ENCODE peak calls at places on chromosome 21, in six cellular contexts. One of them, this sample, is unnamed. For H3K36me3, the result is how much of the 10 kb centered on the place peaks cover.

GRCh38 chr21:37463083-37463780 is 96.7 kb downstream of the DYRK1A start:
- DNase-seq in heart left ventricle: no peak
- DNase-seq in left ventricle myocardium inferior: no peak
- DNase-seq in psoas muscle: no peak
- DNase-seq in osteoblast: peak
- DNase-seq in small intestine: peak
- DNase-seq in this sample: no peak

GRCh38 chr21:35014302-35015044 is 34.6 kb downstream of the RUNX1 start:
- DNase-seq in heart left ventricle: no peak
- DNase-seq in left ventricle myocardium inferior: no peak
- DNase-seq in psoas muscle: no peak
- DNase-seq in osteoblast: no peak
- DNase-seq in small intestine: peak
- DNase-seq in this sample: no peak

GRCh38 chr21:45517249-45518065 is 24.8 kb downstream of the SLC19A1 start:
- DNase-seq in heart left ventricle: peak
- DNase-seq in left ventricle myocardium inferior: peak
- DNase-seq in psoas muscle: peak
- DNase-seq in osteoblast: no peak
- DNase-seq in small intestine: no peak
- DNase-seq in this sample: no peak

GRCh38 chr21:27134513-27134912 is 167.6 kb upstream of the ADAMTS5 start:
- DNase-seq in heart left ventricle: no peak
- DNase-seq in left ventricle myocardium inferior: no peak
- DNase-seq in psoas muscle: no peak
- DNase-seq in osteoblast: no peak
- DNase-seq in small intestine: no peak
- DNase-seq in this sample: no peak

GRCh38 chr21:18810136-18810535 is 406.6 kb upstream of the TMPRSS15 start:
- DNase-seq in heart left ventricle: no peak
- DNase-seq in left ventricle myocardium inferior: no peak
- DNase-seq in psoas muscle: no peak
- DNase-seq in osteoblast: no peak
- DNase-seq in small intestine: no peak
- DNase-seq in this sample: no peak

GRCh38 chr21:45304945-45305344 is 17.2 kb upstream of the POFUT2 start:
- DNase-seq in heart left ventricle: peak
- DNase-seq in left ventricle myocardium inferior: peak
- DNase-seq in psoas muscle: peak
- DNase-seq in osteoblast: no peak
- DNase-seq in small intestine: no peak
- DNase-seq in this sample: peak

GRCh38 chr21:16070207-16070651 is 340.4 kb downstream of the USP25 start:
- DNase-seq in heart left ventricle: no peak
- DNase-seq in left ventricle myocardium inferior: no peak
- DNase-seq in psoas muscle: no peak
- DNase-seq in osteoblast: peak
- DNase-seq in small intestine: no peak
- DNase-seq in this sample: peak

GRCh38 chr21:16789636-16790035 is 723.2 kb upstream of the CXADR start:
- DNase-seq in heart left ventricle: no peak
- DNase-seq in left ventricle myocardium inferior: no peak
- DNase-seq in psoas muscle: no peak
- DNase-seq in osteoblast: no peak
- DNase-seq in small intestine: no peak
- DNase-seq in this sample: no peak

GRCh38 chr21:37561506-37561905 is 194.9 kb downstream of the DYRK1A start:
- DNase-seq in heart left ventricle: no peak
- DNase-seq in left ventricle myocardium inferior: no peak
- DNase-seq in psoas muscle: no peak
- DNase-seq in osteoblast: no peak
- DNase-seq in small intestine: no peak
- DNase-seq in this sample: no peak

GRCh38 chr21:45152265-45152746 is 77.9 kb downstream of the ADARB1 start:
- DNase-seq in heart left ventricle: peak
- DNase-seq in left ventricle myocardium inferior: peak
- DNase-seq in psoas muscle: no peak
- DNase-seq in osteoblast: no peak
- DNase-seq in small intestine: peak
- DNase-seq in this sample: no peak

GRCh38 chr21:15552914-15553491 is 176.8 kb upstream of the USP25 start:
- DNase-seq in heart left ventricle: no peak
- DNase-seq in left ventricle myocardium inferior: no peak
- DNase-seq in psoas muscle: no peak
- DNase-seq in osteoblast: no peak
- DNase-seq in small intestine: no peak
- DNase-seq in this sample: no peak

DNA sequence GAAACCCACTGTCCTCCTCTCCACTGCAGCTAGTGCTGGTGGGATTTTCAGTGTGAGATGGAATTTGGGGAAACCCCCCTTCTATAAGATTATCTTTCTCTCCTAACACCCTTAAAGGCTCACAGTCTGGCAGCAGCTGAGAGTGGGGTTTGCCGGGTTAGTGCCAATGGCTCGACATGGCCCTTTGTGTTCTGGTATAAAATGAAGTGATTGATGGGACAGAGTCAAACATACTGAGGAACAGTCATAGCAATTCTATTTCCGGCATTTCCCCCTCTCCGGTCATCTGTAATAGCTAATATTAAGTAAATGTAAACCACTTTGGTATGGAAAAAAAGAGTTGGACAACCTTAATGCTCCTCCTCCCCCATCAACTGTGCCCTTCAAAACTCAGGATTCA is 37.6 kb downstream of the TFF3 start:
- DNase-seq in heart left ventricle: no peak
- DNase-seq in left ventricle myocardium inferior: no peak
- DNase-seq in psoas muscle: no peak
- DNase-seq in osteoblast: peak
- DNase-seq in small intestine: no peak
- DNase-seq in this sample: no peak
- H3K27ac ChIP-seq in heart left ventricle: no peak
- H3K27ac ChIP-seq in left ventricle myocardium inferior: no peak
- H3K27ac ChIP-seq in psoas muscle: no peak
- H3K27ac ChIP-seq in osteoblast: no peak
- H3K27ac ChIP-seq in small intestine: no peak
- H3K27ac ChIP-seq in this sample: no peak

GRCh38 chr21:26085882-26086281 is 84.7 kb downstream of the APP start:
- DNase-seq in heart left ventricle: no peak
- DNase-seq in left ventricle myocardium inferior: no peak
- DNase-seq in psoas muscle: no peak
- DNase-seq in osteoblast: no peak
- DNase-seq in small intestine: no peak
- DNase-seq in this sample: no peak
- H3K36me3 ChIP-seq in heart left ventricle: under half
- H3K36me3 ChIP-seq in left ventricle myocardium inferior: under half
- H3K36me3 ChIP-seq in psoas muscle: under half
- H3K36me3 ChIP-seq in osteoblast: under half
- H3K36me3 ChIP-seq in small intestine: under half
- H3K36me3 ChIP-seq in this sample: under half

GRCh38 chr21:38905751-38906150 is 100.0 kb downstream of the ETS2 start:
- DNase-seq in heart left ventricle: no peak
- DNase-seq in left ventricle myocardium inferior: no peak
- DNase-seq in psoas muscle: no peak
- DNase-seq in osteoblast: no peak
- DNase-seq in small intestine: no peak
- DNase-seq in this sample: peak
- H3K27ac ChIP-seq in heart left ventricle: no peak
- H3K27ac ChIP-seq in left ventricle myocardium inferior: no peak
- H3K27ac ChIP-seq in psoas muscle: peak
- H3K27ac ChIP-seq in osteoblast: no peak
- H3K27ac ChIP-seq in small intestine: no peak
- H3K27ac ChIP-seq in this sample: peak

GRCh38 chr21:29064850-29065481 is 8.5 kb downstream of the CCT8 start:
- DNase-seq in heart left ventricle: no peak
- DNase-seq in left ventricle myocardium inferior: no peak
- DNase-seq in psoas muscle: no peak
- DNase-seq in osteoblast: no peak
- DNase-seq in small intestine: no peak
- DNase-seq in this sample: no peak
- H3K36me3 ChIP-seq in heart left ventricle: under half
- H3K36me3 ChIP-seq in left ventricle myocardium inferior: half or more
- H3K36me3 ChIP-seq in psoas muscle: half or more
- H3K36me3 ChIP-seq in osteoblast: half or more
- H3K36me3 ChIP-seq in small intestine: under half
- H3K36me3 ChIP-seq in this sample: under half

GRCh38 chr21:39388038-39388810 is 39.3 kb upstream of the HMGN1 start:
- DNase-seq in heart left ventricle: peak
- DNase-seq in left ventricle myocardium inferior: peak
- DNase-seq in psoas muscle: peak
- DNase-seq in osteoblast: peak
- DNase-seq in small intestine: peak
- DNase-seq in this sample: peak
- H3K27ac ChIP-seq in heart left ventricle: no peak
- H3K27ac ChIP-seq in left ventricle myocardium inferior: peak
- H3K27ac ChIP-seq in psoas muscle: peak
- H3K27ac ChIP-seq in osteoblast: peak
- H3K27ac ChIP-seq in small intestine: peak
- H3K27ac ChIP-seq in this sample: peak

GRCh38 chr21:33458861-33459260 is 20.9 kb downstream of the TMEM50B start:
- DNase-seq in heart left ventricle: no peak
- DNase-seq in left ventricle myocardium inferior: no peak
- DNase-seq in psoas muscle: no peak
- DNase-seq in osteoblast: no peak
- DNase-seq in small intestine: no peak
- DNase-seq in this sample: no peak
- H3K36me3 ChIP-seq in heart left ventricle: under half
- H3K36me3 ChIP-seq in left ventricle myocardium inferior: half or more
- H3K36me3 ChIP-seq in psoas muscle: half or more
- H3K36me3 ChIP-seq in osteoblast: under half
- H3K36me3 ChIP-seq in small intestine: under half
- H3K36me3 ChIP-seq in this sample: under half

GRCh38 chr21:14533555-14534400 is 12.3 kb downstream of the SAMSN1 start:
- DNase-seq in heart left ventricle: no peak
- DNase-seq in left ventricle myocardium inferior: no peak
- DNase-seq in psoas muscle: no peak
- DNase-seq in osteoblast: no peak
- DNase-seq in small intestine: peak
- DNase-seq in this sample: no peak
- H3K27ac ChIP-seq in heart left ventricle: no peak
- H3K27ac ChIP-seq in left ventricle myocardium inferior: no peak
- H3K27ac ChIP-seq in psoas muscle: no peak
- H3K27ac ChIP-seq in osteoblast: no peak
- H3K27ac ChIP-seq in small intestine: peak
- H3K27ac ChIP-seq in this sample: no peak

GRCh38 chr21:9780441-9780937 is 740.9 kb upstream of the TPTE start:
- DNase-seq in heart left ventricle: no peak
- DNase-seq in left ventricle myocardium inferior: no peak
- DNase-seq in psoas muscle: no peak
- DNase-seq in osteoblast: no peak
- DNase-seq in small intestine: no peak
- DNase-seq in this sample: no peak
- H3K36me3 ChIP-seq in heart left ventricle: under half
- H3K36me3 ChIP-seq in left ventricle myocardium inferior: under half
- H3K36me3 ChIP-seq in psoas muscle: under half
- H3K36me3 ChIP-seq in osteoblast: under half
- H3K36me3 ChIP-seq in small intestine: under half
- H3K36me3 ChIP-seq in this sample: under half

GRCh38 chr21:32248616-32249550 is 30.0 kb downstream of the MIS18A start:
- DNase-seq in heart left ventricle: no peak
- DNase-seq in left ventricle myocardium inferior: no peak
- DNase-seq in psoas muscle: no peak
- DNase-seq in osteoblast: peak
- DNase-seq in small intestine: no peak
- DNase-seq in this sample: no peak

GRCh38 chr21:32246571-32246970 is 32.3 kb downstream of the MIS18A start:
- DNase-seq in heart left ventricle: no peak
- DNase-seq in left ventricle myocardium inferior: no peak
- DNase-seq in psoas muscle: no peak
- DNase-seq in osteoblast: no peak
- DNase-seq in small intestine: no peak
- DNase-seq in this sample: no peak

GRCh38 chr21:32249551-32250280 is 29.1 kb downstream of the MIS18A start:
- DNase-seq in heart left ventricle: no peak
- DNase-seq in left ventricle myocardium inferior: no peak
- DNase-seq in psoas muscle: no peak
- DNase-seq in osteoblast: no peak
- DNase-seq in small intestine: no peak
- DNase-seq in this sample: no peak

GRCh38 chr21:32241434-32241785 is 37.4 kb downstream of the MIS18A start:
- DNase-seq in heart left ventricle: no peak
- DNase-seq in left ventricle myocardium inferior: no peak
- DNase-seq in psoas muscle: no peak
- DNase-seq in osteoblast: no peak
- DNase-seq in small intestine: no peak
- DNase-seq in this sample: no peak

DNA sequence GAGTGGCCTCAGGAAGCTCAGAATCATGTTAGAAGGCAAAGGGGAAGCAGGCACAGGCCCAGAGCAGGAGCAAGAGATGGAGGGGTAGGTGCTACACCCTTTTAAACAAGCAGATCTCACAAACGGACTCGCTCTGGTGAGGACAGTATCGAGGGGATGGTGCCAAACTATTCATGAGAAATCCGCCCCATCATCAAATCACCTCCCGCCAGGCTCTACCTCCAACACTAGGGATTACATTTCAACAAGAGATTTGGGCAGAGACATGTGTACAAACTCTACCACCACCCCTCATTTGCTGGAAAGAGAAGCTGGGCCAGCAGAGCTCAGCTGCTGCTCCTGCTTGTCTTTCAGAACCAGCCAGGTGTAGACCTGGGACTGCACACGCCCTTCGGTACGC is 32.9 kb downstream of the MIS18A start:
- DNase-seq in heart left ventricle: no peak
- DNase-seq in left ventricle myocardium inferior: no peak
- DNase-seq in psoas muscle: no peak
- DNase-seq in osteoblast: no peak
- DNase-seq in small intestine: no peak
- DNase-seq in this sample: no peak
- H3K27ac ChIP-seq in heart left ventricle: no peak
- H3K27ac ChIP-seq in left ventricle myocardium inferior: no peak
- H3K27ac ChIP-seq in psoas muscle: no peak
- H3K27ac ChIP-seq in osteoblast: no peak
- H3K27ac ChIP-seq in small intestine: no peak
- H3K27ac ChIP-seq in this sample: no peak